ENCODE peak calls at places on chromosomes 13 and 19, in seven cellular contexts. One of them, this sample, is unnamed.

GRCh38 chr13:37175996-37176395 is 70.5 kb upstream of the CSNK1A1L start:
- DNase-seq in neural progenitor cell: no peak
- DNase-seq in upper lobe of right lung: no peak
- DNase-seq in heart left ventricle: no peak
- DNase-seq in uterus: no peak
- DNase-seq in MM.1S: no peak
- DNase-seq in Peyer's patch: no peak
- DNase-seq in this sample: no peak

GRCh38 chr13:106612688-106613087 is 44.8 kb upstream of the ARGLU1 start:
- DNase-seq in heart left ventricle: peak; percentile 41
- DNase-seq in neural progenitor cell: no peak
- DNase-seq in Peyer's patch: peak; percentile 69
- DNase-seq in upper lobe of right lung: peak; percentile 66
- DNase-seq in uterus: peak; percentile 81
- DNase-seq in MM.1S: no peak
- DNase-seq in this sample: peak; percentile 65

GRCh38 chr13:61954092-61954491 is 538.4 kb upstream of the PCDH20 start:
- DNase-seq in neural progenitor cell: peak; percentile 39
- DNase-seq in MM.1S: no peak
- DNase-seq in Peyer's patch: no peak
- DNase-seq in heart left ventricle: no peak
- DNase-seq in uterus: no peak
- DNase-seq in upper lobe of right lung: no peak
- DNase-seq in this sample: no peak

GRCh38 chr13:27117158-27117557 is 54.5 kb downstream of the USP12 start:
- DNase-seq in neural progenitor cell: no peak
- DNase-seq in heart left ventricle: no peak
- DNase-seq in upper lobe of right lung: no peak
- DNase-seq in Peyer's patch: no peak
- DNase-seq in MM.1S: no peak
- DNase-seq in uterus: no peak
- DNase-seq in this sample: no peak

GRCh38 chr13:86445584-86446140 is 646.4 kb upstream of the SLITRK6 start:
- DNase-seq in neural progenitor cell: no peak
- DNase-seq in upper lobe of right lung: no peak
- DNase-seq in MM.1S: no peak
- DNase-seq in heart left ventricle: no peak
- DNase-seq in uterus: no peak
- DNase-seq in Peyer's patch: no peak
- DNase-seq in this sample: no peak

GRCh38 chr19:40284501-40285352 is at the start of gene AKT2:
- DNase-seq in neural progenitor cell: peak; percentile 94
- DNase-seq in MM.1S: peak; percentile 42
- DNase-seq in heart left ventricle: no peak
- DNase-seq in Peyer's patch: peak; percentile 80
- DNase-seq in uterus: peak; percentile 64
- DNase-seq in upper lobe of right lung: no peak
- DNase-seq in this sample: no peak

GRCh38 chr13:22079961-22080360 is 409.1 kb downstream of the FGF9 start:
- DNase-seq in upper lobe of right lung: no peak
- DNase-seq in heart left ventricle: no peak
- DNase-seq in Peyer's patch: no peak
- DNase-seq in neural progenitor cell: no peak
- DNase-seq in uterus: no peak
- DNase-seq in MM.1S: no peak
- DNase-seq in this sample: no peak

GRCh38 chr13:30107126-30107525 is 200.2 kb downstream of the KATNAL1 start:
- DNase-seq in uterus: no peak
- DNase-seq in Peyer's patch: no peak
- DNase-seq in upper lobe of right lung: no peak
- DNase-seq in neural progenitor cell: no peak
- DNase-seq in MM.1S: no peak
- DNase-seq in heart left ventricle: no peak
- DNase-seq in this sample: no peak

GRCh38 chr13:22800726-22801401 is 379.9 kb upstream of the SGCG start:
- DNase-seq in Peyer's patch: no peak
- DNase-seq in neural progenitor cell: no peak
- DNase-seq in MM.1S: no peak
- DNase-seq in heart left ventricle: no peak
- DNase-seq in upper lobe of right lung: no peak
- DNase-seq in uterus: no peak
- DNase-seq in this sample: no peak

GRCh38 chr13:94829801-94830200 is 117.5 kb upstream of the SOX21 start:
- DNase-seq in neural progenitor cell: no peak
- DNase-seq in heart left ventricle: no peak
- DNase-seq in uterus: no peak
- DNase-seq in MM.1S: no peak
- DNase-seq in upper lobe of right lung: no peak
- DNase-seq in Peyer's patch: no peak
- DNase-seq in this sample: no peak

GRCh38 chr13:95298971-95299627 is 2.2 kb downstream of the ABCC4 start:
- DNase-seq in Peyer's patch: no peak
- DNase-seq in uterus: no peak
- DNase-seq in heart left ventricle: no peak
- DNase-seq in MM.1S: no peak
- DNase-seq in neural progenitor cell: no peak
- DNase-seq in upper lobe of right lung: no peak
- DNase-seq in this sample: no peak

DNA sequence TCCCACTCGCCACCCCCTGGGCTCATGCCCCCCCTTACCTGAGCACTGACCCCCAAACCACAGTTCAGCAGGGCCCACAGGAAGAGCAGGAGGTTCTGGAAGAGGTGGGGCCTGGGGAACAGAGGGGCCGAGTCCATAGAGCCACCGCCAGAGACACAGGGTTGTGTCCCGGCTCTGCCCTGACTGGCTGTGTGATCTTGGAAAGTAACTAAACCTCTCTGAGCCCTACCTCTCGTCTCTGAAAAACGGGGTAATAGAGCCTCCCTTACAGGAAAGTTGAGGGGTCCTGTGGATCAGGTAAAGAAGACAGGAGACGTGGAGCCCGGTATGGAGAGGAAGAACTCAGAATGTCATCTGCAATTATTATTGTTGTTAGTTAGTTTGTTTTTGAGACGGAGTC is 2.0 kb downstream of the ADAMTSL5 start:
- DNase-seq in MM.1S: no peak
- DNase-seq in upper lobe of right lung: no peak
- DNase-seq in heart left ventricle: no peak
- DNase-seq in Peyer's patch: no peak
- DNase-seq in uterus: no peak
- DNase-seq in neural progenitor cell: no peak
- DNase-seq in this sample: no peak
- H3K27me3 ChIP-seq in MM.1S: peaks cover 66% of the 10 kb centered on the region
- H3K27me3 ChIP-seq in upper lobe of right lung: peaks cover 46% of the 10 kb centered on the region
- H3K27me3 ChIP-seq in heart left ventricle: no peaks in the 10 kb centered on the region
- H3K27me3 ChIP-seq in Peyer's patch: peaks cover 12% of the 10 kb centered on the region
- H3K27me3 ChIP-seq in uterus: no peaks in the 10 kb centered on the region
- H3K27me3 ChIP-seq in neural progenitor cell: peaks cover 63% of the 10 kb centered on the region
- H3K27me3 ChIP-seq in this sample: peaks cover 47% of the 10 kb centered on the region

GRCh38 chr13:44523176-44524017 is 52.7 kb downstream of the TSC22D1 start:
- DNase-seq in MM.1S: peak; percentile 36
- DNase-seq in uterus: no peak
- DNase-seq in upper lobe of right lung: no peak
- DNase-seq in Peyer's patch: no peak
- DNase-seq in neural progenitor cell: no peak
- DNase-seq in heart left ventricle: no peak
- DNase-seq in this sample: no peak
- H3K4me3 ChIP-seq in MM.1S: peak overlapping the region; percentile 5
- H3K4me3 ChIP-seq in uterus: no peak overlapping the region
- H3K4me3 ChIP-seq in upper lobe of right lung: no peak overlapping the region
- H3K4me3 ChIP-seq in Peyer's patch: no peak overlapping the region
- H3K4me3 ChIP-seq in neural progenitor cell: no peak overlapping the region
- H3K4me3 ChIP-seq in heart left ventricle: no peak overlapping the region
- H3K4me3 ChIP-seq in this sample: no peak overlapping the region

GRCh38 chr19:50712833-50713232 is 6.8 kb downstream of the SHANK1 start:
- DNase-seq in Peyer's patch: no peak
- DNase-seq in upper lobe of right lung: no peak
- DNase-seq in heart left ventricle: peak; percentile 15
- DNase-seq in MM.1S: no peak
- DNase-seq in uterus: no peak
- DNase-seq in neural progenitor cell: no peak
- DNase-seq in this sample: no peak
- H3K27me3 ChIP-seq in Peyer's patch: peaks cover 1% of the 10 kb centered on the region
- H3K27me3 ChIP-seq in upper lobe of right lung: peaks cover 33% of the 10 kb centered on the region
- H3K27me3 ChIP-seq in heart left ventricle: peaks cover 14% of the 10 kb centered on the region
- H3K27me3 ChIP-seq in MM.1S: peaks cover 86% of the 10 kb centered on the region
- H3K27me3 ChIP-seq in uterus: no peaks in the 10 kb centered on the region
- H3K27me3 ChIP-seq in neural progenitor cell: peaks cover 65% of the 10 kb centered on the region
- H3K27me3 ChIP-seq in this sample: peaks cover 47% of the 10 kb centered on the region

GRCh38 chr19:10223488-10224213 is 7.5 kb downstream of the S1PR2 start:
- DNase-seq in upper lobe of right lung: no peak
- DNase-seq in heart left ventricle: no peak
- DNase-seq in Peyer's patch: no peak
- DNase-seq in neural progenitor cell: no peak
- DNase-seq in MM.1S: no peak
- DNase-seq in uterus: no peak
- DNase-seq in this sample: no peak

GRCh38 chr19:10222201-10222890 is 8.8 kb downstream of the S1PR2 start:
- DNase-seq in neural progenitor cell: no peak
- DNase-seq in uterus: no peak
- DNase-seq in heart left ventricle: no peak
- DNase-seq in Peyer's patch: no peak
- DNase-seq in upper lobe of right lung: no peak
- DNase-seq in MM.1S: peak; percentile 86
- DNase-seq in this sample: no peak

GRCh38 chr19:10226376-10227214 is 4.5 kb downstream of the S1PR2 start:
- DNase-seq in heart left ventricle: peak; percentile 87
- DNase-seq in MM.1S: no peak
- DNase-seq in neural progenitor cell: no peak
- DNase-seq in uterus: peak; percentile 92
- DNase-seq in upper lobe of right lung: peak; percentile 75
- DNase-seq in Peyer's patch: peak; percentile 74
- DNase-seq in this sample: peak; percentile 62

GRCh38 chr19:10226021-10226375 is 5.1 kb downstream of the S1PR2 start:
- DNase-seq in upper lobe of right lung: no peak
- DNase-seq in Peyer's patch: no peak
- DNase-seq in neural progenitor cell: no peak
- DNase-seq in heart left ventricle: no peak
- DNase-seq in uterus: no peak
- DNase-seq in MM.1S: no peak
- DNase-seq in this sample: no peak

GRCh38 chr19:10224337-10224736 is 6.8 kb downstream of the S1PR2 start:
- DNase-seq in neural progenitor cell: no peak
- DNase-seq in heart left ventricle: no peak
- DNase-seq in uterus: no peak
- DNase-seq in Peyer's patch: no peak
- DNase-seq in upper lobe of right lung: no peak
- DNase-seq in MM.1S: no peak
- DNase-seq in this sample: no peak
- H3K4me3 ChIP-seq in neural progenitor cell: no peak overlapping the region
- H3K4me3 ChIP-seq in heart left ventricle: no peak overlapping the region
- H3K4me3 ChIP-seq in uterus: no peak overlapping the region
- H3K4me3 ChIP-seq in Peyer's patch: no peak overlapping the region
- H3K4me3 ChIP-seq in upper lobe of right lung: no peak overlapping the region
- H3K4me3 ChIP-seq in MM.1S: no peak overlapping the region
- H3K4me3 ChIP-seq in this sample: no peak overlapping the region

GRCh38 chr13:112052213-112052612 is 14.7 kb upstream of the SOX1 start:
- DNase-seq in Peyer's patch: no peak
- DNase-seq in heart left ventricle: no peak
- DNase-seq in MM.1S: no peak
- DNase-seq in uterus: no peak
- DNase-seq in neural progenitor cell: no peak
- DNase-seq in upper lobe of right lung: no peak
- DNase-seq in this sample: no peak
- H3K27me3 ChIP-seq in Peyer's patch: peaks cover 38% of the 10 kb centered on the region
- H3K27me3 ChIP-seq in heart left ventricle: peaks cover 72% of the 10 kb centered on the region
- H3K27me3 ChIP-seq in MM.1S: no peaks in the 10 kb centered on the region
- H3K27me3 ChIP-seq in uterus: peaks cover 52% of the 10 kb centered on the region
- H3K27me3 ChIP-seq in neural progenitor cell: peaks cover 100% of the 10 kb centered on the region
- H3K27me3 ChIP-seq in upper lobe of right lung: peaks cover 98% of the 10 kb centered on the region
- H3K27me3 ChIP-seq in this sample: peaks cover 95% of the 10 kb centered on the region

GRCh38 chr13:40377783-40378182 is 288.7 kb downstream of the FOXO1 start:
- DNase-seq in heart left ventricle: no peak
- DNase-seq in neural progenitor cell: no peak
- DNase-seq in upper lobe of right lung: no peak
- DNase-seq in MM.1S: no peak
- DNase-seq in Peyer's patch: no peak
- DNase-seq in uterus: peak; percentile 66
- DNase-seq in this sample: no peak

GRCh38 chr13:40379186-40379585 is 287.3 kb downstream of the FOXO1 start:
- DNase-seq in Peyer's patch: no peak
- DNase-seq in MM.1S: no peak
- DNase-seq in neural progenitor cell: no peak
- DNase-seq in upper lobe of right lung: no peak
- DNase-seq in heart left ventricle: no peak
- DNase-seq in uterus: no peak
- DNase-seq in this sample: no peak

GRCh38 chr13:40383132-40383531 is 283.3 kb downstream of the FOXO1 start:
- DNase-seq in heart left ventricle: no peak
- DNase-seq in neural progenitor cell: no peak
- DNase-seq in Peyer's patch: no peak
- DNase-seq in MM.1S: no peak
- DNase-seq in upper lobe of right lung: no peak
- DNase-seq in uterus: no peak
- DNase-seq in this sample: no peak

GRCh38 chr13:40381935-40382764 is 284.3 kb downstream of the FOXO1 start:
- DNase-seq in heart left ventricle: peak; percentile 54
- DNase-seq in uterus: no peak
- DNase-seq in MM.1S: no peak
- DNase-seq in Peyer's patch: no peak
- DNase-seq in neural progenitor cell: no peak
- DNase-seq in upper lobe of right lung: no peak
- DNase-seq in this sample: no peak

DNA sequence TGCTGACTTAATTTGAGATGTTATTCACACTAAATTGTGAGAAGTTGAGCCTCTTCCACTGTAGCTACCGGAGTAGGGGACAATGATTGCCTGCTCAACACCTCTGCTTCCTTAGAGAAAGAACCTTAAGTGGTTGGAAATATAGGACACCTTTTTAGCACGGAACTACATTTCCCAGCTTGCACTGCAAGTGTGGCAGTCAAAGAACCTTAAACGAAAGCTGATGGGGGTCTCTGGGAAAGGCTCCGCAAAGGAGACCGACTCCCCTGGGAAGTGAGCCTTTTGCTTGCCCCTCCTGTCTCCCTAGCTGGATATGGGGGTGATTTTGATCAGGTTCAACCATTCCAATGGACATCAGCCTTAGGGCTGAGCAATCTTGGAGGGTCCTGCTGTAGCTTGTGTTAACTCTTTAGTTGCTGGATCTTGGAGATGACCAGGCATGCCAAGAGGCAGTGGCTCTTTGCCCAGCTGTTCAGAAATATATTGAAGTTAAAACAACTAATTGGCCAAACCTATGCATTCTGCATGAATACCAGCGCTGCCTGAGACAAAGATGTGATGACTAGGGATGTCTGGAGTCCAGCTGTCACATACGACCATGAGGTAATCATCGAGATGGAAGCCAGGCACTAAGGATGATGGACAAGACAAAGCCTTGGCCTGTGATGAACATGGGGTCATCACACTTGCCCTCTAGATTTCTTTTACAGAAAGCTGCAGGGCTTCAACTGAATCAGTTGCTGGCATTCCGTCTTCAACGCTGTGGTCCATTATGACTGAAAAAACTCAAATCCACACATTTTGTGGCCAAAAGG is 286.4 kb downstream of the FOXO1 start:
- DNase-seq in uterus: no peak
- DNase-seq in heart left ventricle: no peak
- DNase-seq in MM.1S: no peak
- DNase-seq in upper lobe of right lung: no peak
- DNase-seq in neural progenitor cell: peak; percentile 32
- DNase-seq in Peyer's patch: no peak
- DNase-seq in this sample: no peak
- H3K4me3 ChIP-seq in uterus: no peak overlapping the region
- H3K4me3 ChIP-seq in heart left ventricle: no peak overlapping the region
- H3K4me3 ChIP-seq in MM.1S: no peak overlapping the region
- H3K4me3 ChIP-seq in upper lobe of right lung: no peak overlapping the region
- H3K4me3 ChIP-seq in neural progenitor cell: peak overlapping the region; percentile 23
- H3K4me3 ChIP-seq in Peyer's patch: no peak overlapping the region
- H3K4me3 ChIP-seq in this sample: no peak overlapping the region

GRCh38 chr13:99015606-99016520 is 38.0 kb upstream of the DOCK9 start:
- DNase-seq in upper lobe of right lung: no peak
- DNase-seq in Peyer's patch: no peak
- DNase-seq in uterus: no peak
- DNase-seq in neural progenitor cell: no peak
- DNase-seq in heart left ventricle: no peak
- DNase-seq in MM.1S: no peak
- DNase-seq in this sample: no peak
- H3K27me3 ChIP-seq in upper lobe of right lung: no peaks in the 10 kb centered on the region
- H3K27me3 ChIP-seq in Peyer's patch: no peaks in the 10 kb centered on the region
- H3K27me3 ChIP-seq in uterus: no peaks in the 10 kb centered on the region
- H3K27me3 ChIP-seq in neural progenitor cell: no peaks in the 10 kb centered on the region
- H3K27me3 ChIP-seq in heart left ventricle: no peaks in the 10 kb centered on the region
- H3K27me3 ChIP-seq in MM.1S: no peaks in the 10 kb centered on the region
- H3K27me3 ChIP-seq in this sample: no peaks in the 10 kb centered on the region

This sample was measured in lower lobe of right lung.